ENCODE peak calls at places on chromosomes 12 and 14, in nine cellular contexts. F, W, T, I, B, K, R, M and H are unnamed samples.

GRCh38 chr12:112061127-112061526 is 47.5 kb downstream of the NAA25 start:
- DNase-seq in F (no peak), W (no peak), T (no peak), I (no peak), B (no peak), K (no peak), R (no peak), M (no peak), H (no peak)

GRCh38 chr12:108310489-108310888 is 28.6 kb downstream of the CMKLR1 start:
- DNase-seq in F (no peak), W (no peak), T (no peak), I (peak; percentile 16), B (peak; percentile 23), K (no peak), R (no peak), M (no peak), H (no peak)

GRCh38 chr14:77103475-77103874 is 5.4 kb downstream of the CIPC start:
- DNase-seq in F (no peak), W (no peak), T (no peak), I (no peak), B (no peak), K (no peak), R (no peak), M (no peak), H (no peak)

GRCh38 chr12:701896-702539 is 38.8 kb upstream of the NINJ2 start:
- DNase-seq in F (no peak), W (no peak), T (no peak), I (no peak), B (no peak), K (no peak), R (no peak), M (no peak), H (no peak)

GRCh38 chr12:113914176-113914575 is 51.9 kb downstream of the RBM19 start:
- DNase-seq in F (no peak), W (no peak), T (no peak), I (no peak), B (no peak), K (no peak), R (no peak), M (no peak), H (no peak)

GRCh38 chr14:91399868-91400640 is 17.6 kb downstream of the CCDC88C start:
- DNase-seq in F (no peak), W (no peak), T (no peak), I (no peak), B (peak; percentile 60), K (no peak), R (no peak), M (peak; percentile 77), H (no peak)

GRCh38 chr14:96095581-96096476 is 56.7 kb downstream of the C14orf132 start:
- DNase-seq in F (peak; percentile 19), W (no peak), T (no peak), I (no peak), B (peak; percentile 43), K (peak; percentile 92), R (peak; percentile 56), M (no peak), H (peak; percentile 27)

GRCh38 chr12:132018193-132018916 is 68.6 kb downstream of the EP400 start:
- DNase-seq in F (no peak), W (no peak), T (peak; percentile 26), I (no peak), B (no peak), K (peak; percentile 24), R (no peak), M (no peak), H (no peak)

GRCh38 chr14:92421756-92422155 is 91.8 kb upstream of the RIN3 start:
- DNase-seq in F (no peak), W (no peak), T (no peak), I (peak; percentile 88), B (no peak), K (no peak), R (no peak), M (no peak), H (no peak)

GRCh38 chr14:26200675-26201074 is 397.2 kb downstream of the NOVA1 start:
- DNase-seq in F (no peak), W (no peak), T (no peak), I (no peak), B (no peak), K (peak; percentile 17), R (no peak), M (no peak), H (peak; percentile 16)

GRCh38 chr14:26206640-26207039 is 391.2 kb downstream of the NOVA1 start:
- DNase-seq in F (no peak), W (no peak), T (no peak), I (no peak), B (no peak), K (no peak), R (no peak), M (no peak), H (no peak)

GRCh38 chr14:26204954-26205479 is 392.8 kb downstream of the NOVA1 start:
- DNase-seq in F (peak; percentile 21), W (peak; percentile 36), T (peak; percentile 39), I (peak; percentile 8), B (peak; percentile 71), K (no peak), R (no peak), M (peak; percentile 42), H (peak; percentile 34)

GRCh38 chr14:26199599-26200370 is 398.0 kb downstream of the NOVA1 start:
- DNase-seq in F (no peak), W (no peak), T (no peak), I (peak; percentile 95), B (no peak), K (no peak), R (no peak), M (no peak), H (peak; percentile 56)

DNA sequence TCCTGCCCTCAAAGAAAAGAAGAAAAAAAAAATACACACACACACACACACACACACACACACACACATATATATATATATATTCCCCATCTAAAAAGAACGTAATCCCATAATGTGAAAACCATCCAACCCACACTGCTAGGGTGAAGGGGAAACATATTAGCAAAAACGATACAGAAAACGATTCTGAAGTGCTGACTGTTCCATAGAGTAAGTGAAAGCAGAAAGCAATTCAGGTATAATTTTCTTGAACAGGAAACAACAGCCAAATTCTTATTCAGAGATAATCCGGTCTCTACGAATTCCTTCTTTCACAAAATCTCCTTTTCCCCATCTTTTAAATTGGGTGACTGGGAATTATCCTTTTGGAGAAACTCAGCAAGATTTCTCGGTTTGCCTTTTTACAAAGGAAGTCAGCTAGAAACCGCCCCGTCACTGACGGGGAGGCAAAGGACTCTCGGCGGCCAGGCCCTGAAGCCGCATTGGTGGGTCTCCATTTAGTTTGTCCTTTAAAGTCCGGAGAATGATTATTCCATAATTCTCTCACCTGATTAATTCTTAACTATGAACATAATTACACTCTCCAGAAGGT is 393.4 kb downstream of the NOVA1 start:
- DNase-seq in F (no peak), W (no peak), T (no peak), I (no peak), B (peak; percentile 49), K (no peak), R (no peak), M (no peak), H (no peak)
- H3K4me3 ChIP-seq in F (peak overlapping the region; percentile 43), W (peak overlapping the region; percentile 26), T (peak overlapping the region; percentile 36), I (peak overlapping the region; percentile 46), B (peak overlapping the region; percentile 77), K (no peak overlapping the region), R (peak overlapping the region; percentile 43), M (no peak overlapping the region), H (peak overlapping the region; percentile 59)

DNA sequence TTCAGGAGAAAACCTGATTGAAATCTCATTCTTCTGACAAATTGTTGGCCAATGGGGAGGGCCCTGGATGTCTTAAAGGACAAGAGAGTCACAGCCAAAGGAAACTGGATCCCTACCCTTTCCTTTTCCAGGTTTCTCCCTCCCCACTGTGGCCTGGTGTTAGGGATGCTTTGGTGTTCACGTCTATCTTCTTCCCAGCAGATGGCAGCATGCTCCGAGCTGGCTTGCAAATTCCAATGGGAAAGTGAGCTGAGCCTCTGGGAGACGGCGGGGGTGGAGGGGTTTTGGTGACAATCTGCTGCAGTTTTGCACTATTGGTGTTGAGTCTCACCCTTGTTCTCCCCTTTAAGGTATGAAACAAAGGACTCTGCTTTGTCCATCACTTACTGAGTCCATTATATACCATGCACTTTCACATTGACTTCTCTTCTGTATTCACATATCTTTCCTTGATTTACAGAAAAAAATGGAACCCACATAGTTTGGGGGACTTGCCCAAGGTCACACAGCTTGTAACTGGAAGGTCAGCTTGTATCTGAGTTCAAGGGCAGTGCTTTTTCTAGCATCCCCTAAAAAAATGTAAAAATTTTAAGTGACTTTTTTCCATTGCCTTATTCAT is 39.3 kb downstream of the CCDC177 start:
- DNase-seq in F (peak; percentile 28), W (no peak), T (no peak), I (no peak), B (peak; percentile 89), K (peak; percentile 50), R (no peak), M (no peak), H (no peak)
- TF ChIP-seq CTCF in F (peak; percentile 41), W (no peak), T (peak; percentile 60), I (peak; percentile 84), B (peak; percentile 93), K (peak; percentile 71), R (no peak), M (no peak), H (peak; percentile 85)

DNA sequence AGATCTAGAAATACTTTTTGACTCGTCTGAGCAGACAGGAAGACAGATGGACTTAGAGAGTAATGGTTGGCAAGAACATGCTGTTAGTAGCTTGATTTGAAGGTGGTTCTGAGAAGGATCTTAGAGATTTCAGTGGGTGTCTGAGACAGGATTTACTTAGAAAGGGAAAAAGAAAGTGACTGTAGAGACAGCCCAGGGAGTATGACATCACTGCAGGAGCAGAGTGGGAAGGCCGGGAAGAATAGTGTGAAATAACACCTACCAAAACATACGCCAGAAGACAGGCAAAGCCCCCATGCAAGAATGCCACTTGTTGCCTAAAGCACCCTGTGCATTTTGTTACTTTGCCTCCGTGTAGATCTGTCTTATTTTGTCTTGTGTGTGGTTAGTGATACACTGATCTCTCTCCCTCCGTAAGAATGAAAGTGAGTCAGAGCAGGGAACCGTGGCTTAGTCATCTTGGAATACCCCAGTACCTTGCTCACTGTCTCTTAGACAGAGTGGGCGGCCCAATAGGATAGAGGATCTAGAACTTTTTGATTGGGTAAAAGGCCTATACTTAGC is 161.3 kb upstream of the IFNG-AS1 start:
- DNase-seq in F (peak; percentile 24), W (peak; percentile 13), T (no peak), I (peak; percentile 88), B (no peak), K (peak; percentile 99), R (no peak), M (no peak), H (peak; percentile 78)
- H3K4me3 ChIP-seq in F (peak overlapping the region; percentile 40), W (peak overlapping the region; percentile 26), T (peak overlapping the region; percentile 27), I (peak overlapping the region; percentile 34), B (no peak overlapping the region), K (peak overlapping the region; percentile 55), R (peak overlapping the region; percentile 42), M (no peak overlapping the region), H (peak overlapping the region; percentile 41)

DNA sequence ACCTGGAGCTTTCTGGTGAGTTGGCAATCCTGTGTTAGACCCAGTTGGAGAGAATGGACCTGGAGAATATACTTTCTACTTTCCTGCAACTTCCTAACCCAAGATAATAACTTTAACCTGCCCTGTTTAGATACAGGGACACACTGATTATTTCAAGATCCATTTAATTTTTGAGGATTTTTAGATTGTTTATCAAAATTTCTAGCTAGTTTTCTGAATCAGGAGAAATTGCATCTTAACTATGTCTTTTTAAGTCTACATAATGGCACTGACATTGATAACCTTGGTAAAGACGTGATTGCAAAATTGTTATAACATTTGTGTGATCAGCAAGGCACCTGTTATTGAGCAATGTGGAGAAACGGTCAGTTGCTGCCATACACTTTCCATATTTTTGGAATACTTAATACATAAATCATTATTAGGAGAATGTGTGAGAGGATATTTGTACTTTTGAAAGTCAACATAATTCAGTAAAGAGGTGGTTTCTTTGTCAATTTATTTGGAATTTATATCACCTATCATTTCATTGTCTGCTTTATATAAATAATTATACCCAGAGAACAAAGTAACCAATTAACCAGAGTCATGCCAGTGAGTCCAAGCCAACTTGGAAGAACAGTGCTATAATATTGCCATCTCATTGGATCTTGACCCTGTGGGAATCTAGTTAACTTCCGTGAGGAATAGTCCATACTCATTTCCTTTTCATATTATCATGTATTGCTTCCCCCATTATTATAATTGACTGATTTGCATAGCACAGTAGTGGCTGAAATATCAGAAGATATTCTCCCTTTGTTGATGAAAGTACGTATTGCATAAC is 28.4 kb downstream of the NFYB start:
- DNase-seq in F (no peak), W (no peak), T (no peak), I (no peak), B (no peak), K (no peak), R (no peak), M (no peak), H (no peak)
- TF ChIP-seq CTCF in F (no peak), W (no peak), T (no peak), I (no peak), B (no peak), K (no peak), R (no peak), M (no peak), H (no peak)